ENCODE peak calls at places on chromosomes 2 and 18, in four cellular contexts. C is tibial artery; F is aorta; Z is CD8-positive, alpha-beta memory T cell. N is an unnamed sample.

GRCh38 chr2:156436477-156437085 is 402 bp downstream of the GPD2 start:
- DNase-seq in C (peak), F (no peak), Z (no peak), N (no peak)

GRCh38 chr2:13652531-13653313 is 936.0 kb downstream of the TRIB2 start:
- DNase-seq in C (no peak), F (no peak), Z (no peak), N (no peak)

GRCh38 chr2:30979822-30980245 is 158.4 kb downstream of the GALNT14 start:
- DNase-seq in C (peak), F (peak), Z (no peak), N (peak)

GRCh38 chr2:119728421-119728820 is 31.3 kb upstream of the PTPN4 start:
- DNase-seq in C (no peak), F (no peak), Z (no peak), N (no peak)

GRCh38 chr18:13433088-13433487 is 214.5 kb downstream of the LDLRAD4 start:
- DNase-seq in C (no peak), F (no peak), Z (no peak), N (no peak)

GRCh38 chr2:8636041-8636491 is 45.8 kb upstream of the ID2 start:
- DNase-seq in C (no peak), F (peak), Z (no peak), N (no peak)

GRCh38 chr2:85615413-85615728 is 615 bp upstream of the USP39 start:
- DNase-seq in C (no peak), F (no peak), Z (no peak), N (no peak)

GRCh38 chr2:202660796-202661195 is 26.0 kb downstream of the FAM117B start:
- DNase-seq in C (no peak), F (no peak), Z (no peak), N (no peak)

GRCh38 chr18:7918696-7919095 is 351.6 kb downstream of the PTPRM start:
- DNase-seq in C (no peak), F (no peak), Z (no peak), N (no peak)

GRCh38 chr2:215638687-215639086 is 202.8 kb upstream of the FN1 start:
- DNase-seq in C (no peak), F (no peak), Z (no peak), N (no peak)

GRCh38 chr2:20585710-20586378 is 65.1 kb downstream of the HS1BP3 start:
- DNase-seq in C (no peak), F (peak), Z (no peak), N (peak)

GRCh38 chr2:20966061-20966460 is 77.8 kb downstream of the APOB start:
- DNase-seq in C (no peak), F (no peak), Z (no peak), N (no peak)

GRCh38 chr2:85851253-85851955 is 37.4 kb downstream of the ST3GAL5 start:
- DNase-seq in C (no peak), F (no peak), Z (peak), N (no peak)

GRCh38 chr2:174524525-174524924 is 37.7 kb upstream of the GPR155 start:
- DNase-seq in C (no peak), F (no peak), Z (no peak), N (no peak)

GRCh38 chr2:226618875-226619605 is 180.6 kb downstream of the IRS1 start:
- DNase-seq in C (no peak), F (no peak), Z (no peak), N (no peak)

GRCh38 chr2:67289921-67290371 is 107.2 kb upstream of the ETAA1 start:
- DNase-seq in C (no peak), F (no peak), Z (no peak), N (no peak)

GRCh38 chr2:74696758-74697327 is 42.8 kb downstream of the SEMA4F start:
- DNase-seq in C (no peak), F (no peak), Z (no peak), N (no peak)

GRCh38 chr2:68043719-68044498 is 18.9 kb downstream of the C1D start:
- DNase-seq in C (no peak), F (no peak), Z (no peak), N (no peak)

GRCh38 chr2:100244881-100245605 is 77.3 kb downstream of the LONRF2 start:
- DNase-seq in C (no peak), F (no peak), Z (no peak), N (peak)

GRCh38 chr2:207073791-207074678 is 91.7 kb downstream of the KLF7 start:
- DNase-seq in C (no peak), F (no peak), Z (no peak), N (no peak)

GRCh38 chr2:15584767-15585469 is 6.8 kb upstream of the DDX1 start:
- DNase-seq in C (no peak), F (no peak), Z (no peak), N (no peak)

GRCh38 chr2:30768708-30769580 is 38.3 kb downstream of the CAPN13 start:
- DNase-seq in C (no peak), F (no peak), Z (no peak), N (no peak)

GRCh38 chr2:41194235-41194634 is 742.3 kb upstream of the SLC8A1 start:
- DNase-seq in C (no peak), F (no peak), Z (no peak), N (no peak)

GRCh38 chr2:237198144-237198900 is 112.6 kb downstream of the COPS8 start:
- DNase-seq in C (no peak), F (no peak), Z (no peak), N (no peak)

GRCh38 chr2:241410739-241411176 is 54.7 kb downstream of the FARP2 start:
- DNase-seq in C (no peak), F (no peak), Z (no peak), N (no peak)